ENCODE peak calls at places on chromosomes 3 and 15, in nine cellular contexts. Q is Kasumi-1; L is stimulated activated CD4-positive, alpha-beta T cell treated with anti-CD3 and anti-CD28 coated beads, Interleukin-12 subunit alpha, Interleukin-12 subunit beta, amount 100 ng/mL, for 4 hours; K is mucosa of descending colon; X is putamen; N is H54; C is 8988T; B is activated T-helper 1 cell treated with anti-CD3 and anti-CD28 coated beads, Interleukin-12 subunit alpha, Interleukin-12 subunit beta, Interleukin-2, Interleukin-4 antibody, amounts not matched to agents 30 ng/mL and 10 ng/mL and 1 ng/mL, durations not matched to agents 14 hours and 24 hours and 36 hours; H is NCI-H2081. O is an unnamed sample.
A peak's percentile ranks its signal among the peaks of the same experiment; 100 is the strongest.

GRCh38 chr3:196971094-196971698 is 2.6 kb upstream of the PIGZ start:
- DNase-seq in C (no peak), X (no peak), B (no peak), L (no peak), Q (no peak), H (no peak), N (peak; percentile 49), K (no peak), O (no peak)

GRCh38 chr15:40695469-40695910 is 516 bp downstream of the RAD51 start:
- DNase-seq in N (no peak), B (no peak), X (no peak), H (no peak), K (peak; percentile 37), C (peak; percentile 20), L (no peak), Q (no peak), O (no peak)

GRCh38 chr15:89401636-89402252 is 67.1 kb upstream of the POLG start:
- DNase-seq in L (no peak), B (no peak), H (no peak), C (no peak), Q (no peak), K (no peak), N (peak; percentile 51), X (peak; percentile 26), O (peak; percentile 60)

GRCh38 chr3:171227333-171227732 is 200.8 kb upstream of the SLC2A2 start:
- DNase-seq in N (no peak), L (no peak), Q (no peak), C (no peak), X (no peak), K (no peak), H (no peak), B (no peak), O (no peak)

GRCh38 chr3:24944803-24945202 is 450.2 kb upstream of the THRB start:
- DNase-seq in N (no peak), H (no peak), C (no peak), B (no peak), L (no peak), Q (no peak), K (no peak), X (no peak), O (no peak)

GRCh38 chr3:159451067-159451466 is 537.6 kb upstream of the IL12A start:
- DNase-seq in C (no peak), L (no peak), K (no peak), B (no peak), X (no peak), H (peak; percentile 34), N (no peak), Q (no peak), O (no peak)

GRCh38 chr3:42700366-42701288 is 2.0 kb downstream of the HHATL start:
- DNase-seq in N (no peak), C (peak; percentile 15), X (no peak), K (no peak), L (no peak), H (no peak), B (no peak), Q (no peak), O (no peak)

GRCh38 chr15:68425428-68426060 is 6.4 kb downstream of the ITGA11 start:
- DNase-seq in N (no peak), K (no peak), Q (no peak), B (no peak), X (no peak), L (no peak), H (no peak), C (no peak), O (no peak)

GRCh38 chr3:15064299-15064834 is 748 bp downstream of the MRPS25 start:
- DNase-seq in C (peak; percentile 57), X (no peak), B (peak; percentile 18), L (peak; percentile 19), N (peak; percentile 33), K (peak; percentile 39), Q (peak; percentile 21), H (peak; percentile 3), O (peak; percentile 57)

O was measured in HL-60.